ENCODE peak calls at places on chromosomes 3 and 15, in ten cellular contexts. One of them, this sample, is unnamed.
A peak's percentile ranks its signal among the peaks of the same experiment; 100 is the strongest.

GRCh38 chr15:77031376-77032050 is 36.6 kb downstream of the PSTPIP1 start:
- DNase-seq in A549: no peak
- DNase-seq in neural progenitor cell: no peak
- DNase-seq in K562: no peak
- DNase-seq in naive thymus-derived CD4-positive, alpha-beta T cell: no peak
- DNase-seq in small intestine: peak; percentile 39
- DNase-seq in SJSA1: no peak
- DNase-seq in heart left ventricle: peak; percentile 20
- DNase-seq in astrocyte: no peak
- DNase-seq in MG63: peak; percentile 26
- DNase-seq in this sample: no peak

GRCh38 chr15:65044724-65045481 is at the start of gene SLC51B:
- DNase-seq in MG63: peak; percentile 51
- DNase-seq in small intestine: peak; percentile 99
- DNase-seq in SJSA1: no peak
- DNase-seq in K562: no peak
- DNase-seq in naive thymus-derived CD4-positive, alpha-beta T cell: no peak
- DNase-seq in A549: peak; percentile 83
- DNase-seq in heart left ventricle: peak; percentile 57
- DNase-seq in neural progenitor cell: no peak
- DNase-seq in astrocyte: no peak
- DNase-seq in this sample: no peak

GRCh38 chr3:65716372-65716771 is 322.3 kb downstream of the MAGI1 start:
- DNase-seq in astrocyte: no peak
- DNase-seq in K562: no peak
- DNase-seq in A549: no peak
- DNase-seq in naive thymus-derived CD4-positive, alpha-beta T cell: no peak
- DNase-seq in heart left ventricle: no peak
- DNase-seq in neural progenitor cell: peak; percentile 12
- DNase-seq in small intestine: no peak
- DNase-seq in SJSA1: no peak
- DNase-seq in MG63: no peak
- DNase-seq in this sample: no peak

GRCh38 chr15:85044251-85044853 is 62.7 kb downstream of the PDE8A start:
- DNase-seq in small intestine: peak; percentile 63
- DNase-seq in SJSA1: peak; percentile 53
- DNase-seq in neural progenitor cell: peak; percentile 61
- DNase-seq in heart left ventricle: peak; percentile 72
- DNase-seq in MG63: peak; percentile 32
- DNase-seq in astrocyte: peak; percentile 47
- DNase-seq in naive thymus-derived CD4-positive, alpha-beta T cell: peak; percentile 28
- DNase-seq in A549: peak; percentile 89
- DNase-seq in K562: peak; percentile 46
- DNase-seq in this sample: no peak

GRCh38 chr15:64816452-64816851 is 9.0 kb downstream of the PIF1 start:
- DNase-seq in MG63: no peak
- DNase-seq in small intestine: no peak
- DNase-seq in neural progenitor cell: no peak
- DNase-seq in SJSA1: no peak
- DNase-seq in naive thymus-derived CD4-positive, alpha-beta T cell: no peak
- DNase-seq in heart left ventricle: no peak
- DNase-seq in astrocyte: no peak
- DNase-seq in K562: no peak
- DNase-seq in A549: no peak
- DNase-seq in this sample: no peak

GRCh38 chr3:171192176-171192854 is 165.8 kb upstream of the SLC2A2 start:
- DNase-seq in SJSA1: peak; percentile 44
- DNase-seq in naive thymus-derived CD4-positive, alpha-beta T cell: no peak
- DNase-seq in astrocyte: peak; percentile 99
- DNase-seq in A549: peak; percentile 42
- DNase-seq in neural progenitor cell: no peak
- DNase-seq in heart left ventricle: no peak
- DNase-seq in small intestine: no peak
- DNase-seq in K562: peak; percentile 60
- DNase-seq in MG63: no peak
- DNase-seq in this sample: no peak

GRCh38 chr3:195546130-195546560 is 3.0 kb upstream of the PPP1R2 start:
- DNase-seq in naive thymus-derived CD4-positive, alpha-beta T cell: peak; percentile 33
- DNase-seq in heart left ventricle: no peak
- DNase-seq in K562: no peak
- DNase-seq in SJSA1: peak; percentile 77
- DNase-seq in MG63: peak; percentile 92
- DNase-seq in neural progenitor cell: no peak
- DNase-seq in A549: peak; percentile 60
- DNase-seq in astrocyte: peak; percentile 83
- DNase-seq in small intestine: peak; percentile 24
- DNase-seq in this sample: no peak

GRCh38 chr3:114217266-114217665 is 20.1 kb downstream of the ZNF80 start:
- DNase-seq in small intestine: no peak
- DNase-seq in K562: no peak
- DNase-seq in neural progenitor cell: no peak
- DNase-seq in naive thymus-derived CD4-positive, alpha-beta T cell: no peak
- DNase-seq in heart left ventricle: no peak
- DNase-seq in astrocyte: no peak
- DNase-seq in MG63: no peak
- DNase-seq in A549: no peak
- DNase-seq in SJSA1: no peak
- DNase-seq in this sample: no peak

GRCh38 chr3:147113293-147114045 is 292.9 kb downstream of the ZIC4 start:
- DNase-seq in heart left ventricle: no peak
- DNase-seq in MG63: peak; percentile 52
- DNase-seq in small intestine: no peak
- DNase-seq in astrocyte: peak; percentile 97
- DNase-seq in naive thymus-derived CD4-positive, alpha-beta T cell: no peak
- DNase-seq in SJSA1: peak; percentile 37
- DNase-seq in neural progenitor cell: no peak
- DNase-seq in K562: no peak
- DNase-seq in A549: no peak
- DNase-seq in this sample: no peak

GRCh38 chr3:175413926-175414325 is 554.8 kb downstream of the NAALADL2 start:
- DNase-seq in MG63: no peak
- DNase-seq in small intestine: no peak
- DNase-seq in naive thymus-derived CD4-positive, alpha-beta T cell: no peak
- DNase-seq in K562: no peak
- DNase-seq in neural progenitor cell: no peak
- DNase-seq in astrocyte: no peak
- DNase-seq in A549: no peak
- DNase-seq in heart left ventricle: no peak
- DNase-seq in SJSA1: no peak
- DNase-seq in this sample: no peak

GRCh38 chr3:37890522-37890921 is 28.8 kb downstream of the CTDSPL start:
- DNase-seq in A549: no peak
- DNase-seq in small intestine: no peak
- DNase-seq in SJSA1: no peak
- DNase-seq in astrocyte: no peak
- DNase-seq in K562: no peak
- DNase-seq in MG63: no peak
- DNase-seq in heart left ventricle: no peak
- DNase-seq in naive thymus-derived CD4-positive, alpha-beta T cell: no peak
- DNase-seq in neural progenitor cell: no peak
- DNase-seq in this sample: no peak

GRCh38 chr3:66572938-66573710 is 72.3 kb upstream of the LRIG1 start:
- DNase-seq in K562: peak; percentile 8
- DNase-seq in neural progenitor cell: peak; percentile 86
- DNase-seq in small intestine: no peak
- DNase-seq in astrocyte: no peak
- DNase-seq in MG63: no peak
- DNase-seq in heart left ventricle: no peak
- DNase-seq in naive thymus-derived CD4-positive, alpha-beta T cell: no peak
- DNase-seq in A549: no peak
- DNase-seq in SJSA1: no peak
- DNase-seq in this sample: no peak

GRCh38 chr15:89654847-89655805 is at the start of gene KIF7:
- DNase-seq in astrocyte: peak; percentile 33
- DNase-seq in naive thymus-derived CD4-positive, alpha-beta T cell: no peak
- DNase-seq in MG63: peak; percentile 83
- DNase-seq in small intestine: no peak
- DNase-seq in heart left ventricle: no peak
- DNase-seq in SJSA1: peak; percentile 74
- DNase-seq in K562: peak; percentile 85
- DNase-seq in neural progenitor cell: peak; percentile 91
- DNase-seq in A549: peak; percentile 42
- DNase-seq in this sample: no peak

GRCh38 chr3:196995646-196996355 is 27.2 kb upstream of the PIGZ start:
- DNase-seq in MG63: no peak
- DNase-seq in heart left ventricle: no peak
- DNase-seq in neural progenitor cell: no peak
- DNase-seq in K562: no peak
- DNase-seq in naive thymus-derived CD4-positive, alpha-beta T cell: no peak
- DNase-seq in astrocyte: no peak
- DNase-seq in A549: no peak
- DNase-seq in SJSA1: no peak
- DNase-seq in small intestine: no peak
- DNase-seq in this sample: no peak

GRCh38 chr3:122932251-122932967 is 95.2 kb downstream of the SEMA5B start:
- DNase-seq in K562: no peak
- DNase-seq in MG63: no peak
- DNase-seq in naive thymus-derived CD4-positive, alpha-beta T cell: no peak
- DNase-seq in A549: no peak
- DNase-seq in small intestine: peak; percentile 70
- DNase-seq in neural progenitor cell: no peak
- DNase-seq in heart left ventricle: no peak
- DNase-seq in SJSA1: no peak
- DNase-seq in astrocyte: no peak
- DNase-seq in this sample: no peak

GRCh38 chr15:47743886-47744285 is 26.6 kb downstream of the SEMA6D start:
- DNase-seq in naive thymus-derived CD4-positive, alpha-beta T cell: no peak
- DNase-seq in A549: no peak
- DNase-seq in neural progenitor cell: no peak
- DNase-seq in SJSA1: no peak
- DNase-seq in small intestine: peak; percentile 82
- DNase-seq in astrocyte: no peak
- DNase-seq in heart left ventricle: no peak
- DNase-seq in MG63: no peak
- DNase-seq in K562: no peak
- DNase-seq in this sample: no peak

GRCh38 chr3:154753101-154753500 is 323.1 kb upstream of the GPR149 start:
- DNase-seq in MG63: no peak
- DNase-seq in SJSA1: no peak
- DNase-seq in heart left ventricle: no peak
- DNase-seq in astrocyte: no peak
- DNase-seq in A549: no peak
- DNase-seq in small intestine: no peak
- DNase-seq in neural progenitor cell: no peak
- DNase-seq in K562: no peak
- DNase-seq in naive thymus-derived CD4-positive, alpha-beta T cell: no peak
- DNase-seq in this sample: no peak

GRCh38 chr15:75727031-75727531 is 14.4 kb upstream of the CSPG4 start:
- DNase-seq in heart left ventricle: no peak
- DNase-seq in astrocyte: no peak
- DNase-seq in K562: no peak
- DNase-seq in A549: no peak
- DNase-seq in naive thymus-derived CD4-positive, alpha-beta T cell: no peak
- DNase-seq in MG63: no peak
- DNase-seq in neural progenitor cell: no peak
- DNase-seq in SJSA1: no peak
- DNase-seq in small intestine: no peak
- DNase-seq in this sample: no peak

DNA sequence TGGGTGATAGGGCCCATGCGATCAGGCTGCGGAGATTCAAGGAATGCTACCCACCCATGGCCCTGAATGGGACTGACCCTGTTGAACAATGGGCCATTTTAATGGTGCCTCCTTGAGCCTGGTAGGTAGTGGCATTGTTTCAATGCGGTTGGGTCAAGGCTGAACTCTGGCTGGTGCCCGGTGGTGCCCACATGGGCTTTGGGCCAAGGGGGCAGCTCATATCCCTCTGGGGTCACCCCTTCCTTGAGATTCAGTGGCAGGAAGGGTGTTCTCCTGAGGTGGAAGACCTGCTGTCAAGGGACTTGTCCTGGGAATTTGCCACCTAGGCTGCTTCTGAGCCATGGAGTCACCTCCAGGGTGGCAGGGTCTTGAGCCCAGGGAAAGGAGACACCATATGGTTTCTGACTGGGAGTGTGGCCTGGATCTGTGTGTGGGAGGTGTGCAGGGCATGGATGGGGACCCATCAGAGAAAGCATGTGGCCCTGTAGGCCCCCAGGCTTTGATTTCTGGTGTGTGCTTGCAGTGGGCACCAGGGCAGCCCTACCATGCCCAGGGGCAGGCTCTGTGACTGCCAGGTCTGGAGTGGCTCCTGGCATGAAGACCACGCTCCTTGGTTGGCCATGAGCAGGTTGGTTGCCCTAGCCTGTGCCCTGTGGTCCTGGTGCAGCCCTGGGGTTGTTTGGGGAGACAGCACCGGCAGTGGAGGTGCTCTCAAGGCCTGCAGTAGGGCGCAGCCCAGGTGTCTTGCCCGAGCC is 199.9 kb downstream of the UBE3A start:
- DNase-seq in A549: no peak
- DNase-seq in naive thymus-derived CD4-positive, alpha-beta T cell: no peak
- DNase-seq in SJSA1: no peak
- DNase-seq in neural progenitor cell: no peak
- DNase-seq in small intestine: no peak
- DNase-seq in K562: no peak
- DNase-seq in MG63: no peak
- DNase-seq in heart left ventricle: no peak
- DNase-seq in astrocyte: no peak
- DNase-seq in this sample: peak; percentile 5
- H3K9me3 ChIP-seq in A549: no peaks in the 10 kb centered on the region
- H3K9me3 ChIP-seq in naive thymus-derived CD4-positive, alpha-beta T cell: peaks cover 37% of the 10 kb centered on the region
- H3K9me3 ChIP-seq in SJSA1: peaks cover 3% of the 10 kb centered on the region
- H3K9me3 ChIP-seq in neural progenitor cell: no peaks in the 10 kb centered on the region
- H3K9me3 ChIP-seq in small intestine: peaks cover 7% of the 10 kb centered on the region
- H3K9me3 ChIP-seq in K562: no peaks in the 10 kb centered on the region
- H3K9me3 ChIP-seq in MG63: no peaks in the 10 kb centered on the region
- H3K9me3 ChIP-seq in heart left ventricle: no peaks in the 10 kb centered on the region
- H3K9me3 ChIP-seq in astrocyte: peaks cover 30% of the 10 kb centered on the region
- H3K9me3 ChIP-seq in this sample: no peaks in the 10 kb centered on the region

GRCh38 chr15:80367661-80368060 is 36.5 kb upstream of the ARNT2 start:
- DNase-seq in naive thymus-derived CD4-positive, alpha-beta T cell: no peak
- DNase-seq in SJSA1: no peak
- DNase-seq in MG63: no peak
- DNase-seq in small intestine: no peak
- DNase-seq in K562: no peak
- DNase-seq in neural progenitor cell: no peak
- DNase-seq in heart left ventricle: no peak
- DNase-seq in A549: no peak
- DNase-seq in astrocyte: no peak
- DNase-seq in this sample: no peak
- H3K9me3 ChIP-seq in naive thymus-derived CD4-positive, alpha-beta T cell: peaks cover 28% of the 10 kb centered on the region
- H3K9me3 ChIP-seq in SJSA1: peaks cover 9% of the 10 kb centered on the region
- H3K9me3 ChIP-seq in MG63: peaks cover 26% of the 10 kb centered on the region
- H3K9me3 ChIP-seq in small intestine: no peaks in the 10 kb centered on the region
- H3K9me3 ChIP-seq in K562: no peaks in the 10 kb centered on the region
- H3K9me3 ChIP-seq in neural progenitor cell: peaks cover 3% of the 10 kb centered on the region
- H3K9me3 ChIP-seq in heart left ventricle: peaks cover 38% of the 10 kb centered on the region
- H3K9me3 ChIP-seq in A549: peaks cover 5% of the 10 kb centered on the region
- H3K9me3 ChIP-seq in astrocyte: peaks cover 19% of the 10 kb centered on the region
- H3K9me3 ChIP-seq in this sample: peaks cover 5% of the 10 kb centered on the region

GRCh38 chr15:22251422-22251821 is 171.1 kb downstream of the OR4M2 start:
- DNase-seq in naive thymus-derived CD4-positive, alpha-beta T cell: no peak
- DNase-seq in SJSA1: no peak
- DNase-seq in neural progenitor cell: no peak
- DNase-seq in heart left ventricle: no peak
- DNase-seq in K562: no peak
- DNase-seq in A549: no peak
- DNase-seq in astrocyte: no peak
- DNase-seq in small intestine: no peak
- DNase-seq in MG63: no peak
- DNase-seq in this sample: no peak
- H3K9me3 ChIP-seq in naive thymus-derived CD4-positive, alpha-beta T cell: no peaks in the 10 kb centered on the region
- H3K9me3 ChIP-seq in SJSA1: no peaks in the 10 kb centered on the region
- H3K9me3 ChIP-seq in neural progenitor cell: peaks cover 67% of the 10 kb centered on the region
- H3K9me3 ChIP-seq in heart left ventricle: no peaks in the 10 kb centered on the region
- H3K9me3 ChIP-seq in K562: no peaks in the 10 kb centered on the region
- H3K9me3 ChIP-seq in A549: peaks cover 30% of the 10 kb centered on the region
- H3K9me3 ChIP-seq in astrocyte: peaks cover 7% of the 10 kb centered on the region
- H3K9me3 ChIP-seq in small intestine: no peaks in the 10 kb centered on the region
- H3K9me3 ChIP-seq in MG63: no peaks in the 10 kb centered on the region
- H3K9me3 ChIP-seq in this sample: no peaks in the 10 kb centered on the region

GRCh38 chr3:125351152-125351551 is 24.0 kb downstream of the ZNF148 start:
- DNase-seq in A549: no peak
- DNase-seq in small intestine: no peak
- DNase-seq in K562: no peak
- DNase-seq in SJSA1: no peak
- DNase-seq in neural progenitor cell: no peak
- DNase-seq in astrocyte: no peak
- DNase-seq in naive thymus-derived CD4-positive, alpha-beta T cell: no peak
- DNase-seq in heart left ventricle: no peak
- DNase-seq in MG63: no peak
- DNase-seq in this sample: no peak
- H3K9me3 ChIP-seq in A549: no peaks in the 10 kb centered on the region
- H3K9me3 ChIP-seq in small intestine: no peaks in the 10 kb centered on the region
- H3K9me3 ChIP-seq in K562: no peaks in the 10 kb centered on the region
- H3K9me3 ChIP-seq in SJSA1: no peaks in the 10 kb centered on the region
- H3K9me3 ChIP-seq in neural progenitor cell: no peaks in the 10 kb centered on the region
- H3K9me3 ChIP-seq in astrocyte: no peaks in the 10 kb centered on the region
- H3K9me3 ChIP-seq in naive thymus-derived CD4-positive, alpha-beta T cell: no peaks in the 10 kb centered on the region
- H3K9me3 ChIP-seq in heart left ventricle: peaks cover 9% of the 10 kb centered on the region
- H3K9me3 ChIP-seq in MG63: peaks cover 24% of the 10 kb centered on the region
- H3K9me3 ChIP-seq in this sample: peaks cover 2% of the 10 kb centered on the region